ENCODE peak calls at places on chromosome 21, in seven cellular contexts. P, M, K, I, H, T and X are unnamed samples.

GRCh38 chr21:37337831-37338230 is 28.7 kb upstream of the DYRK1A start:
- DNase-seq in P (no peak), M (no peak), K (no peak), I (peak), H (no peak), T (no peak), X (no peak)

GRCh38 chr21:45467221-45467779 is 62.3 kb downstream of the COL18A1 start:
- DNase-seq in P (no peak), M (no peak), K (no peak), I (no peak), H (no peak), T (no peak), X (no peak)

GRCh38 chr21:14273736-14274538 is 58.0 kb downstream of the RBM11 start:
- DNase-seq in P (no peak), M (no peak), K (no peak), I (no peak), H (peak), T (peak), X (peak)

GRCh38 chr21:25952306-25952705 is 217.5 kb downstream of the GABPA start:
- DNase-seq in P (no peak), M (no peak), K (no peak), I (no peak), H (no peak), T (no peak), X (no peak)

GRCh38 chr21:46295996-46296752 is 10.0 kb downstream of the YBEY start:
- DNase-seq in P (peak), M (peak), K (peak), I (peak), H (peak), T (peak), X (no peak)

GRCh38 chr21:45280178-45280821 is 7.4 kb downstream of the POFUT2 start:
- DNase-seq in P (no peak), M (no peak), K (peak), I (no peak), H (peak), T (no peak), X (no peak)

GRCh38 chr21:15293251-15293650 is 228.5 kb upstream of the NRIP1 start:
- DNase-seq in P (peak), M (peak), K (no peak), I (peak), H (no peak), T (no peak), X (no peak)

GRCh38 chr21:44582980-44583799 is 2.8 kb upstream of the KRTAP10-5 start:
- DNase-seq in P (no peak), M (no peak), K (no peak), I (no peak), H (peak), T (no peak), X (no peak)

GRCh38 chr21:37047079-37047478 is 25.8 kb downstream of the PIGP start:
- DNase-seq in P (no peak), M (no peak), K (no peak), I (no peak), H (no peak), T (no peak), X (no peak)

GRCh38 chr21:15875286-15875685 is 145.5 kb downstream of the USP25 start:
- DNase-seq in P (peak), M (no peak), K (no peak), I (no peak), H (no peak), T (no peak), X (no peak)

GRCh38 chr21:39756285-39756684 is 11.3 kb downstream of the IGSF5 start:
- DNase-seq in P (no peak), M (no peak), K (no peak), I (no peak), H (no peak), T (no peak), X (no peak)

GRCh38 chr21:31446206-31446900 is 102.3 kb upstream of the TIAM1 start:
- DNase-seq in P (no peak), M (no peak), K (no peak), I (no peak), H (no peak), T (no peak), X (no peak)

GRCh38 chr21:45996311-45997204 is 15.0 kb downstream of the COL6A1 start:
- DNase-seq in P (no peak), M (no peak), K (peak), I (no peak), H (peak), T (peak), X (no peak)

GRCh38 chr21:35529141-35529863 is 480.2 kb upstream of the RUNX1 start:
- DNase-seq in P (peak), M (peak), K (no peak), I (no peak), H (no peak), T (no peak), X (no peak)

GRCh38 chr21:46599251-46599572 is 5.7 kb downstream of the S100B start:
- DNase-seq in P (peak), M (peak), K (peak), I (peak), H (no peak), T (peak), X (no peak)

GRCh38 chr21:26120833-26121232 is 49.7 kb downstream of the APP start:
- DNase-seq in P (no peak), M (peak), K (no peak), I (peak), H (no peak), T (no peak), X (no peak)

GRCh38 chr21:44773291-44773932 is 28.2 kb downstream of the UBE2G2 start:
- DNase-seq in P (no peak), M (no peak), K (no peak), I (no peak), H (no peak), T (no peak), X (peak)

GRCh38 chr21:21007606-21008005 is 9.4 kb downstream of the NCAM2 start:
- DNase-seq in P (peak), M (no peak), K (no peak), I (peak), H (no peak), T (no peak), X (peak)

GRCh38 chr21:32921632-32922230 is 104.0 kb upstream of the OLIG2 start:
- DNase-seq in P (peak), M (peak), K (no peak), I (no peak), H (no peak), T (no peak), X (no peak)
- TF ChIP-seq CTCF in P (peak), M (peak), K (no peak), I (peak), H (no peak), T (no peak), X (peak)

GRCh38 chr21:41360072-41360821 is 1.6 kb upstream of the MX2 start:
- DNase-seq in P (peak), M (peak), K (peak), I (peak), H (peak), T (peak), X (peak)

GRCh38 chr21:41361053-41361785 is 608 bp upstream of the MX2 start:
- DNase-seq in P (no peak), M (no peak), K (no peak), I (no peak), H (peak), T (no peak), X (no peak)

GRCh38 chr21:41362605-41363369 is 960 bp downstream of the MX2 start:
- DNase-seq in P (no peak), M (no peak), K (no peak), I (no peak), H (no peak), T (no peak), X (no peak)

GRCh38 chr21:41363370-41364270 is 1.8 kb downstream of the MX2 start:
- DNase-seq in P (no peak), M (no peak), K (no peak), I (no peak), H (no peak), T (no peak), X (no peak)

GRCh38 chr21:41361786-41362604 is at the start of gene MX2:
- DNase-seq in P (peak), M (peak), K (peak), I (peak), H (peak), T (peak), X (no peak)
- H3K4me3 ChIP-seq in P (peak), M (peak), K (peak), I (peak), H (peak), T (no peak), X (no peak)

DNA sequence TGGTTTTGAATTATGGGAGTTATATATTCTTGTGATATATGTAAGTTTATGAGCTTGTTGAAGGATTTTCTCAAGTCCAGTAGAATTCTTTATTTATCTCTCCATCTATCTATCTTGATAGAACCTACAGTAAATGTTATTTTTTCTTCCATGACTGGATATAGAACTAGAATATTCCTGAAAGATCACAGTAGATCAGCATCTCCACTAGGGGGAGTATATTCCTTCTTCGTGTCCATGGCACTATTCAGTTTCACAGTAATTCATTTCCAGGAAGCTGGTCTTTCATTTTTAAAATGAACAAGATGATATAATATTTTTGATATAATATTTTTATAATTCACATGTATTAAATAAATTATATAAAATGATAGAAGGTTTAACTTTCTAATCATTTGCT is 18.8 kb downstream of the TMPRSS15 start:
- DNase-seq in P (peak), M (no peak), K (no peak), I (no peak), H (no peak), T (no peak), X (peak)
- TF ChIP-seq CTCF in P (peak), M (peak), K (peak), I (no peak), H (no peak), T (peak), X (peak)

GRCh38 chr21:18245493-18245967 is 897 bp downstream of the CHODL start:
- DNase-seq in P (no peak), M (no peak), K (no peak), I (no peak), H (no peak), T (no peak), X (no peak)

GRCh38 chr21:18249542-18250152 is 5.0 kb downstream of the CHODL start:
- DNase-seq in P (no peak), M (no peak), K (no peak), I (no peak), H (no peak), T (no peak), X (no peak)

GRCh38 chr21:18248171-18248570 is 3.5 kb downstream of the CHODL start:
- DNase-seq in P (no peak), M (no peak), K (no peak), I (no peak), H (no peak), T (no peak), X (no peak)

DNA sequence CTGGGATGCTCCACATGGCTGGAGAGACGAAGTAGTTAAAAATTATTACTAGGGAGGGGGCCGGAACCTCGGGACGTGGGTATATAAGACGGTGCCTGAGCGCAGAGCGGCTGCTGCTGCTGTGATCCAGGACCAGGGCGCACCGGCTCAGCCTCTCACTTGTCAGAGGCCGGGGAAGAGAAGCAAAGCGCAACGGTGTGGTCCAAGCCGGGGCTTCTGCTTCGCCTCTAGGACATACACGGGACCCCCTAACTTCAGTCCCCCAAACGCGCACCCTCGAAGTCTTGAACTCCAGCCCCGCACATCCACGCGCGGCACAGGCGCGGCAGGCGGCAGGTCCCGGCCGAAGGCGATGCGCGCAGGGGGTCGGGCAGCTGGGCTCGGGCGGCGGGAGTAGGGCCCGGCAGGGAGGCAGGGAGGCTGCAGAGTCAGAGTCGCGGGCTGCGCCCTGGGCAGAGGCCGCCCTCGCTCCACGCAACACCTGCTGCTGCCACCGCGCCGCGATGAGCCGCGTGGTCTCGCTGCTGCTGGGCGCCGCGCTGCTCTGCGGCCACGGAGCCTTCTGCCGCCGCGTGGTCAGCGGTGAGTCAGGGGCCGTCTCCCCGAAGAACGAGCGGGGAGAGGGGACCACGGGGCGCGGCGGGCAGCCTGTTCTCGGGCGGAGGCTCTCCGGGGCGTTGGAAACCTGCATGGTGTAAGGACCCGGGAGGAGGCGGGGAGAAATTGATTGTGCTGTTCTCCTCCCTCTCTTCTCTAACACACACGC is at the start of gene CHODL:
- DNase-seq in P (no peak), M (peak), K (no peak), I (no peak), H (no peak), T (no peak), X (no peak)
- H3K4me3 ChIP-seq in P (no peak), M (peak), K (peak), I (no peak), H (peak), T (no peak), X (no peak)